ENCODE peak calls at places on chromosomes 7 and 10, in eight cellular contexts. Y is CD8-positive, alpha-beta memory T cell; I is NCI-H1417; D is SHP77 treated with DMSO at 0.1 percent for 48 hours; T is astrocyte; U is GOT3; L is mesenteric fat pad; P is brain microvascular endothelial cell. M is an unnamed sample.

GRCh38 chr10:57992321-57993077 is 275.2 kb downstream of the IPMK start:
- DNase-seq in Y (no peak), I (no peak), D (no peak), T (peak), U (no peak), L (no peak), P (no peak), M (peak)

GRCh38 chr7:12696001-12696400 is 8.6 kb downstream of the ARL4A start:
- DNase-seq in Y (no peak), I (no peak), D (no peak), T (no peak), U (no peak), L (no peak), P (no peak), M (no peak)

GRCh38 chr10:6269953-6270867 is 67.5 kb downstream of the PFKFB3 start:
- DNase-seq in Y (peak), I (no peak), D (no peak), T (no peak), U (no peak), L (no peak), P (no peak), M (no peak)

GRCh38 chr10:60848680-60849079 is 70.4 kb downstream of the CDK1 start:
- DNase-seq in Y (no peak), I (no peak), D (no peak), T (no peak), U (no peak), L (no peak), P (no peak), M (no peak)

GRCh38 chr10:88989824-88990527 is 622 bp upstream of the FAS start:
- DNase-seq in Y (no peak), I (no peak), D (no peak), T (peak), U (no peak), L (no peak), P (peak), M (no peak)

GRCh38 chr7:85851571-85852193 is 664.8 kb upstream of the SEMA3D start:
- DNase-seq in Y (no peak), I (no peak), D (peak), T (peak), U (no peak), L (no peak), P (no peak), M (peak)

GRCh38 chr7:141731476-141732149 is 6.5 kb upstream of the SSBP1 start:
- DNase-seq in Y (no peak), I (no peak), D (no peak), T (no peak), U (no peak), L (no peak), P (no peak), M (no peak)

GRCh38 chr7:89771003-89771636 is 383.1 kb upstream of the STEAP1 start:
- DNase-seq in Y (no peak), I (no peak), D (no peak), T (no peak), U (no peak), L (no peak), P (no peak), M (no peak)

GRCh38 chr10:109450702-109451101 is 472.6 kb downstream of the XPNPEP1 start:
- DNase-seq in Y (no peak), I (peak), D (no peak), T (no peak), U (no peak), L (no peak), P (no peak), M (peak)

GRCh38 chr10:128485701-128486235 is 359.5 kb upstream of the MKI67 start:
- DNase-seq in Y (no peak), I (no peak), D (no peak), T (no peak), U (no peak), L (no peak), P (no peak), M (no peak)

GRCh38 chr10:102998508-102998907 is 80.4 kb downstream of the CNNM2 start:
- DNase-seq in Y (no peak), I (no peak), D (no peak), T (no peak), U (no peak), L (no peak), P (no peak), M (no peak)

GRCh38 chr10:48456808-48457761 is 147.8 kb downstream of the ARHGAP22 start:
- DNase-seq in Y (no peak), I (no peak), D (no peak), T (no peak), U (no peak), L (peak), P (no peak), M (no peak)

GRCh38 chr10:34861293-34862004 is 46.4 kb upstream of the PARD3 start:
- DNase-seq in Y (no peak), I (peak), D (no peak), T (no peak), U (no peak), L (no peak), P (no peak), M (peak)

M was measured in NCI-H1105 treated with DMSO at 0.1 percent for 48 hours.